ENCODE peak calls at places on chromosomes 13 and 19, in eight cellular contexts. One of them, this sample, is unnamed.

GRCh38 chr13:51444922-51445321 is 7.9 kb downstream of the INTS6 start:
- DNase-seq in SJCRH30: no peak
- DNase-seq in CD8-positive, alpha-beta memory T cell: no peak
- DNase-seq in endothelial cell of umbilical vein: peak; percentile 11
- DNase-seq in uterus: no peak
- DNase-seq in breast epithelium: no peak
- DNase-seq in substantia nigra: no peak
- DNase-seq in mammary epithelial cell: no peak
- DNase-seq in this sample: no peak

GRCh38 chr19:46428278-46429141 is at the start of gene PNMA8C:
- DNase-seq in SJCRH30: peak; percentile 36
- DNase-seq in CD8-positive, alpha-beta memory T cell: peak; percentile 68
- DNase-seq in endothelial cell of umbilical vein: peak; percentile 38
- DNase-seq in uterus: peak; percentile 66
- DNase-seq in breast epithelium: peak; percentile 73
- DNase-seq in substantia nigra: peak; percentile 91
- DNase-seq in mammary epithelial cell: no peak
- DNase-seq in this sample: no peak

GRCh38 chr13:94173312-94173854 is 306.1 kb downstream of the DCT start:
- DNase-seq in SJCRH30: no peak
- DNase-seq in CD8-positive, alpha-beta memory T cell: no peak
- DNase-seq in endothelial cell of umbilical vein: no peak
- DNase-seq in uterus: no peak
- DNase-seq in breast epithelium: no peak
- DNase-seq in substantia nigra: no peak
- DNase-seq in mammary epithelial cell: no peak
- DNase-seq in this sample: no peak

GRCh38 chr13:32205426-32206096 is 109.6 kb downstream of the ZAR1L start:
- DNase-seq in SJCRH30: peak; percentile 32
- DNase-seq in CD8-positive, alpha-beta memory T cell: no peak
- DNase-seq in endothelial cell of umbilical vein: peak; percentile 50
- DNase-seq in uterus: no peak
- DNase-seq in breast epithelium: no peak
- DNase-seq in substantia nigra: no peak
- DNase-seq in mammary epithelial cell: no peak
- DNase-seq in this sample: peak; percentile 27

GRCh38 chr19:11478167-11479089 is 2.4 kb downstream of the ELAVL3 start:
- DNase-seq in SJCRH30: no peak
- DNase-seq in CD8-positive, alpha-beta memory T cell: no peak
- DNase-seq in endothelial cell of umbilical vein: no peak
- DNase-seq in uterus: no peak
- DNase-seq in breast epithelium: no peak
- DNase-seq in substantia nigra: peak; percentile 51
- DNase-seq in mammary epithelial cell: no peak
- DNase-seq in this sample: peak; percentile 91

GRCh38 chr13:51453959-51454703 is 1.3 kb upstream of the INTS6 start:
- DNase-seq in SJCRH30: peak; percentile 20
- DNase-seq in CD8-positive, alpha-beta memory T cell: peak; percentile 56
- DNase-seq in endothelial cell of umbilical vein: peak; percentile 58
- DNase-seq in uterus: peak; percentile 33
- DNase-seq in breast epithelium: peak; percentile 52
- DNase-seq in substantia nigra: no peak
- DNase-seq in mammary epithelial cell: peak; percentile 23
- DNase-seq in this sample: peak; percentile 48

GRCh38 chr13:101626925-101627555 is 174.6 kb downstream of the ITGBL1 start:
- DNase-seq in SJCRH30: no peak
- DNase-seq in CD8-positive, alpha-beta memory T cell: peak; percentile 46
- DNase-seq in endothelial cell of umbilical vein: peak; percentile 63
- DNase-seq in uterus: no peak
- DNase-seq in breast epithelium: no peak
- DNase-seq in substantia nigra: no peak
- DNase-seq in mammary epithelial cell: no peak
- DNase-seq in this sample: no peak

GRCh38 chr19:38143847-38144246 is 80.2 kb downstream of the DPF1 start:
- DNase-seq in SJCRH30: no peak
- DNase-seq in CD8-positive, alpha-beta memory T cell: no peak
- DNase-seq in endothelial cell of umbilical vein: no peak
- DNase-seq in uterus: no peak
- DNase-seq in breast epithelium: no peak
- DNase-seq in substantia nigra: no peak
- DNase-seq in mammary epithelial cell: no peak
- DNase-seq in this sample: peak; percentile 31

GRCh38 chr13:99941086-99941485 is 30.5 kb downstream of the ZIC5 start:
- DNase-seq in SJCRH30: no peak
- DNase-seq in CD8-positive, alpha-beta memory T cell: no peak
- DNase-seq in endothelial cell of umbilical vein: no peak
- DNase-seq in uterus: no peak
- DNase-seq in breast epithelium: no peak
- DNase-seq in substantia nigra: no peak
- DNase-seq in mammary epithelial cell: no peak
- DNase-seq in this sample: no peak

GRCh38 chr19:3249408-3249807 is 24.9 kb downstream of the CELF5 start:
- DNase-seq in SJCRH30: peak; percentile 53
- DNase-seq in CD8-positive, alpha-beta memory T cell: no peak
- DNase-seq in endothelial cell of umbilical vein: no peak
- DNase-seq in uterus: no peak
- DNase-seq in breast epithelium: no peak
- DNase-seq in substantia nigra: no peak
- DNase-seq in mammary epithelial cell: no peak
- DNase-seq in this sample: peak; percentile 68

GRCh38 chr19:8261881-8262280 is 46.3 kb downstream of the CD320 start:
- DNase-seq in SJCRH30: no peak
- DNase-seq in CD8-positive, alpha-beta memory T cell: no peak
- DNase-seq in endothelial cell of umbilical vein: no peak
- DNase-seq in uterus: no peak
- DNase-seq in breast epithelium: no peak
- DNase-seq in substantia nigra: no peak
- DNase-seq in mammary epithelial cell: no peak
- DNase-seq in this sample: no peak

GRCh38 chr19:8387688-8388611 is 2.2 kb upstream of the RAB11B start:
- DNase-seq in SJCRH30: no peak
- DNase-seq in CD8-positive, alpha-beta memory T cell: no peak
- DNase-seq in endothelial cell of umbilical vein: no peak
- DNase-seq in uterus: no peak
- DNase-seq in breast epithelium: no peak
- DNase-seq in substantia nigra: no peak
- DNase-seq in mammary epithelial cell: no peak
- DNase-seq in this sample: no peak

GRCh38 chr19:7705387-7706187 is 3.7 kb upstream of the FCER2 start:
- DNase-seq in SJCRH30: no peak
- DNase-seq in CD8-positive, alpha-beta memory T cell: peak; percentile 82
- DNase-seq in endothelial cell of umbilical vein: no peak
- DNase-seq in uterus: no peak
- DNase-seq in breast epithelium: peak; percentile 18
- DNase-seq in substantia nigra: peak; percentile 29
- DNase-seq in mammary epithelial cell: no peak
- DNase-seq in this sample: no peak

GRCh38 chr19:47406711-47407416 is 12.5 kb downstream of the MEIS3 start:
- DNase-seq in SJCRH30: peak; percentile 53
- DNase-seq in CD8-positive, alpha-beta memory T cell: no peak
- DNase-seq in endothelial cell of umbilical vein: no peak
- DNase-seq in uterus: no peak
- DNase-seq in breast epithelium: no peak
- DNase-seq in substantia nigra: no peak
- DNase-seq in mammary epithelial cell: no peak
- DNase-seq in this sample: no peak

GRCh38 chr19:45646345-45646698 is 7.1 kb upstream of the EML2 start:
- DNase-seq in SJCRH30: no peak
- DNase-seq in CD8-positive, alpha-beta memory T cell: no peak
- DNase-seq in endothelial cell of umbilical vein: peak; percentile 22
- DNase-seq in uterus: no peak
- DNase-seq in breast epithelium: no peak
- DNase-seq in substantia nigra: no peak
- DNase-seq in mammary epithelial cell: no peak
- DNase-seq in this sample: no peak

GRCh38 chr13:23515116-23515515 is 55.1 kb upstream of the TNFRSF19 start:
- DNase-seq in SJCRH30: no peak
- DNase-seq in CD8-positive, alpha-beta memory T cell: no peak
- DNase-seq in endothelial cell of umbilical vein: no peak
- DNase-seq in uterus: no peak
- DNase-seq in breast epithelium: no peak
- DNase-seq in substantia nigra: no peak
- DNase-seq in mammary epithelial cell: no peak
- DNase-seq in this sample: no peak

GRCh38 chr19:45076851-45077730 is 813 bp upstream of the ZNF296 start:
- DNase-seq in SJCRH30: no peak
- DNase-seq in CD8-positive, alpha-beta memory T cell: no peak
- DNase-seq in endothelial cell of umbilical vein: no peak
- DNase-seq in uterus: no peak
- DNase-seq in breast epithelium: no peak
- DNase-seq in substantia nigra: no peak
- DNase-seq in mammary epithelial cell: no peak
- DNase-seq in this sample: no peak

GRCh38 chr19:44499559-44499958 is 763 bp downstream of the ZNF180 start:
- DNase-seq in SJCRH30: no peak
- DNase-seq in CD8-positive, alpha-beta memory T cell: no peak
- DNase-seq in endothelial cell of umbilical vein: no peak
- DNase-seq in uterus: no peak
- DNase-seq in breast epithelium: no peak
- DNase-seq in substantia nigra: no peak
- DNase-seq in mammary epithelial cell: no peak
- DNase-seq in this sample: peak; percentile 20

GRCh38 chr19:18910010-18910409 is 9.2 kb downstream of the COPE start:
- DNase-seq in SJCRH30: no peak
- DNase-seq in CD8-positive, alpha-beta memory T cell: no peak
- DNase-seq in endothelial cell of umbilical vein: no peak
- DNase-seq in uterus: no peak
- DNase-seq in breast epithelium: no peak
- DNase-seq in substantia nigra: no peak
- DNase-seq in mammary epithelial cell: no peak
- DNase-seq in this sample: no peak

GRCh38 chr13:28984825-28985224 is 164.7 kb downstream of the MTUS2 start:
- DNase-seq in SJCRH30: no peak
- DNase-seq in CD8-positive, alpha-beta memory T cell: no peak
- DNase-seq in endothelial cell of umbilical vein: no peak
- DNase-seq in uterus: no peak
- DNase-seq in breast epithelium: no peak
- DNase-seq in substantia nigra: no peak
- DNase-seq in mammary epithelial cell: no peak
- DNase-seq in this sample: no peak

GRCh38 chr19:10086032-10086903 is at the start of gene SHFL:
- DNase-seq in SJCRH30: no peak
- DNase-seq in CD8-positive, alpha-beta memory T cell: peak; percentile 90
- DNase-seq in endothelial cell of umbilical vein: peak; percentile 64
- DNase-seq in uterus: peak; percentile 82
- DNase-seq in breast epithelium: peak; percentile 65
- DNase-seq in substantia nigra: peak; percentile 72
- DNase-seq in mammary epithelial cell: peak; percentile 52
- DNase-seq in this sample: peak; percentile 24

GRCh38 chr13:112756967-112757758 is 67.3 kb downstream of the ATP11A start:
- DNase-seq in SJCRH30: peak; percentile 36
- DNase-seq in CD8-positive, alpha-beta memory T cell: no peak
- DNase-seq in endothelial cell of umbilical vein: no peak
- DNase-seq in uterus: no peak
- DNase-seq in breast epithelium: no peak
- DNase-seq in substantia nigra: peak; percentile 78
- DNase-seq in mammary epithelial cell: no peak
- DNase-seq in this sample: no peak
- H3K27ac ChIP-seq in SJCRH30: peak overlapping the region; percentile 46
- H3K27ac ChIP-seq in CD8-positive, alpha-beta memory T cell: no peak overlapping the region
- H3K27ac ChIP-seq in endothelial cell of umbilical vein: no peak overlapping the region
- H3K27ac ChIP-seq in uterus: no peak overlapping the region
- H3K27ac ChIP-seq in breast epithelium: no peak overlapping the region
- H3K27ac ChIP-seq in substantia nigra: peak overlapping the region; percentile 99
- H3K27ac ChIP-seq in mammary epithelial cell: no peak overlapping the region
- H3K27ac ChIP-seq in this sample: no peak overlapping the region

DNA sequence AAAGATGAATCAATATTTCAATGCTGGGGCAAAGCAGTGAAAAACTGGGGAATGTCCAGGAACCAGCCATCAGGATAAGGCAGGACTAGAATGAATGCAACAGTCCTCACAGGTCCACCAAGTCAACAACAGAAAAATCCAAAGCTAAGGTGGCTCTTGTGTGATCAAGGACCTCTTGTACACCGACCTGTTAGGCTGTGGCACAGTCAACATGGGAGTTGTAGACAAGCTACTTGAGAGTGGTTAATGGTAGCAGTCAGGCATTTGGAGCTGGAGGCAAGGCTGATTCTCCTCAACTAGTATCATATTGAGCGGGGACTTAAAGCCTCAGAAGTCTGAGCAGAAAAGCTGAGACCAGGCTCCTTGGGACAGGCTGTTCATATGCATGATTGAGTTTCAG is 805 bp upstream of the TNFSF13B start:
- DNase-seq in SJCRH30: no peak
- DNase-seq in CD8-positive, alpha-beta memory T cell: no peak
- DNase-seq in endothelial cell of umbilical vein: no peak
- DNase-seq in uterus: no peak
- DNase-seq in breast epithelium: no peak
- DNase-seq in substantia nigra: no peak
- DNase-seq in mammary epithelial cell: no peak
- DNase-seq in this sample: no peak
- H3K27ac ChIP-seq in SJCRH30: no peak overlapping the region
- H3K27ac ChIP-seq in CD8-positive, alpha-beta memory T cell: no peak overlapping the region
- H3K27ac ChIP-seq in endothelial cell of umbilical vein: no peak overlapping the region
- H3K27ac ChIP-seq in uterus: no peak overlapping the region
- H3K27ac ChIP-seq in breast epithelium: peak overlapping the region; percentile 23
- H3K27ac ChIP-seq in substantia nigra: no peak overlapping the region
- H3K27ac ChIP-seq in mammary epithelial cell: no peak overlapping the region
- H3K27ac ChIP-seq in this sample: no peak overlapping the region

DNA sequence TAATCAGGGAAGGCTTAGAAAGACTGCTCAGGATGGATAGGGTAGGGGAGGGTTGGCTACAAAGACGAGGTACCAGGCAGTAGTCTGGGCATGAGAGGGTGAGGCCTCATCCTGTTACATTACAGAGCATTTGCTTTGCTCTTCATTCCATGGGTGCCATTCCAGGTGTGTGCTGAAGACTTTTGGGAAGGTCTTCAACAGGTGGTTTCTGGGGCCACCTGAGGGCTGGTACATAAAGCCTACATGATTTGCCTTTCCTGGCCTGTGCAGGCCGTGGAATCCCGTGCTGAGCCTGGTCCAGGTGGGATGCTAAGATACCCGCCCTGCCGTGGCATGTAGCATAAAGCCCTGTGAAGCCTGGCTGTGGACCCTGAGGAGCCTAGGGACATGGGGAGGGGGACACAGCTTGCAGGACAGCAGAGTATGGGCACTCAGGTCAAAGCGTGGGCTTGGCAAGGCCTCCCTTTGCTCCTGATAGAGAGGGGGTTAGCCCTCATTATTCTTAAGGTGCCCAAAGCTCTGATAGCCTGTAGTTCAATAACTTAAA is 55.6 kb upstream of the ZNF536 start:
- DNase-seq in SJCRH30: no peak
- DNase-seq in CD8-positive, alpha-beta memory T cell: no peak
- DNase-seq in endothelial cell of umbilical vein: no peak
- DNase-seq in uterus: no peak
- DNase-seq in breast epithelium: no peak
- DNase-seq in substantia nigra: no peak
- DNase-seq in mammary epithelial cell: no peak
- DNase-seq in this sample: no peak
- H3K27ac ChIP-seq in SJCRH30: no peak overlapping the region
- H3K27ac ChIP-seq in CD8-positive, alpha-beta memory T cell: no peak overlapping the region
- H3K27ac ChIP-seq in endothelial cell of umbilical vein: no peak overlapping the region
- H3K27ac ChIP-seq in uterus: no peak overlapping the region
- H3K27ac ChIP-seq in breast epithelium: no peak overlapping the region
- H3K27ac ChIP-seq in substantia nigra: no peak overlapping the region
- H3K27ac ChIP-seq in mammary epithelial cell: no peak overlapping the region
- H3K27ac ChIP-seq in this sample: no peak overlapping the region

DNA sequence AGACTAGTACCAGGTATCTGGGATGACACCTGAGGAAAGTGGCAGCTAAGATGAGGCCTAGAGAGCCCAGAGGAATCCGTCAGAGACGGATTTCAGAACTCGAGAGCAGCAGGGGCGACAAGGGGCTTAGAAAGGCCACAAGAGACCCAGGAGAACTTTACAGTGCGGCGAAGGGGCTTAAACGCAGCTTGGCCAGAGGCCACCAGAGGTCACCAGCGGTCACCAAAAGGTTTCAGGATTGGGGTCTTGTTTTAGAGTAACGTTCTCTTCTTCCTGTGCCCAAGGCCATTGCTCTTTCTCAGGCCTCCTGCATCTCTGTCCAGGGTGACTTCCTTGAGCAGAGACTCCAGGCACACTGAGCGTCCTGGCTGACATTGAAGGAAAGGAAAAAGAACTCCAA is 2.2 kb downstream of the ZSCAN22 start:
- DNase-seq in SJCRH30: peak; percentile 31
- DNase-seq in CD8-positive, alpha-beta memory T cell: no peak
- DNase-seq in endothelial cell of umbilical vein: no peak
- DNase-seq in uterus: no peak
- DNase-seq in breast epithelium: no peak
- DNase-seq in substantia nigra: no peak
- DNase-seq in mammary epithelial cell: no peak
- DNase-seq in this sample: peak; percentile 47
- H3K27ac ChIP-seq in SJCRH30: no peak overlapping the region
- H3K27ac ChIP-seq in CD8-positive, alpha-beta memory T cell: no peak overlapping the region
- H3K27ac ChIP-seq in endothelial cell of umbilical vein: no peak overlapping the region
- H3K27ac ChIP-seq in uterus: no peak overlapping the region
- H3K27ac ChIP-seq in breast epithelium: no peak overlapping the region
- H3K27ac ChIP-seq in substantia nigra: peak overlapping the region; percentile 18
- H3K27ac ChIP-seq in mammary epithelial cell: no peak overlapping the region
- H3K27ac ChIP-seq in this sample: no peak overlapping the region